ENCODE peak calls at places on chromosomes 4 and X, in six cellular contexts. T is midbrain; E is NCI-H524; G is stimulated activated CD8-positive, alpha-beta memory T cell treated with anti-CD3 and anti-CD28 coated beads, Interleukin-4, amount 100 ng/mL, for 1 hour; I is HTR-8/SVneo; Z is stromal cell of bone marrow. H is an unnamed sample.
A peak's percentile ranks its signal among the peaks of the same experiment; 100 is the strongest.

GRCh38 chr4:1668488-1668840 is 15.6 kb downstream of the FAM53A start:
- DNase-seq in T (no peak), E (no peak), G (no peak), I (no peak), Z (no peak), H (no peak)

GRCh38 chr4:89137231-89137630 is 25.9 kb downstream of the TIGD2 start:
- DNase-seq in T (no peak), E (no peak), G (no peak), I (no peak), Z (no peak), H (no peak)

GRCh38 chrX:142036111-142036510 is 132.4 kb downstream of the MAGEC1 start:
- DNase-seq in T (no peak), E (no peak), G (no peak), I (peak; percentile 7), Z (peak; percentile 17), H (no peak)

GRCh38 chr4:85147481-85148076 is 181.1 kb upstream of the WDFY3 start:
- DNase-seq in T (peak; percentile 80), E (peak; percentile 53), G (no peak), I (peak; percentile 26), Z (peak; percentile 45), H (no peak)

GRCh38 chr4:55078987-55079386 is 46.4 kb downstream of the KDR start:
- DNase-seq in T (no peak), E (no peak), G (no peak), I (no peak), Z (peak; percentile 64), H (no peak)

GRCh38 chr4:27635936-27636913 is 775.6 kb downstream of the STIM2 start:
- DNase-seq in T (no peak), E (no peak), G (no peak), I (no peak), Z (no peak), H (no peak)

GRCh38 chr4:18630218-18631110 is 608.9 kb upstream of the LCORL start:
- DNase-seq in T (no peak), E (no peak), G (no peak), I (no peak), Z (no peak), H (no peak)

GRCh38 chr4:157832596-157832995 is 340.2 kb downstream of the GASK1B start:
- DNase-seq in T (no peak), E (no peak), G (no peak), I (no peak), Z (no peak), H (no peak)

GRCh38 chr4:123618606-123619005 is 222.0 kb downstream of the SPRY1 start:
- DNase-seq in T (no peak), E (no peak), G (no peak), I (no peak), Z (no peak), H (no peak)

GRCh38 chrX:106774981-106775380 is 27.5 kb upstream of the TBC1D8B start:
- DNase-seq in T (no peak), E (no peak), G (no peak), I (no peak), Z (no peak), H (no peak)

GRCh38 chr4:95889662-95890061 is 49.8 kb downstream of the PDHA2 start:
- DNase-seq in T (no peak), E (no peak), G (no peak), I (no peak), Z (no peak), H (no peak)

GRCh38 chr4:127686656-127687055 is 43.5 kb upstream of the SLC25A31 start:
- DNase-seq in T (no peak), E (no peak), G (no peak), I (peak; percentile 22), Z (no peak), H (no peak)

GRCh38 chr4:39526810-39527295 is 386 bp downstream of the UGDH start:
- DNase-seq in T (peak; percentile 47), E (peak; percentile 63), G (no peak), I (peak; percentile 38), Z (no peak), H (no peak)

GRCh38 chrX:47608130-47608810 is 11.4 kb downstream of the SYN1 start:
- DNase-seq in T (no peak), E (no peak), G (no peak), I (no peak), Z (no peak), H (no peak)

GRCh38 chrX:20265221-20265725 is 1.4 kb downstream of the RPS6KA3 start:
- DNase-seq in T (no peak), E (peak; percentile 62), G (no peak), I (no peak), Z (peak; percentile 71), H (no peak)

GRCh38 chr4:159400782-159401712 is 298.2 kb downstream of the RAPGEF2 start:
- DNase-seq in T (no peak), E (no peak), G (no peak), I (no peak), Z (no peak), H (no peak)

GRCh38 chrX:18983711-18984380 is at the start of gene PHKA2:
- DNase-seq in T (peak; percentile 65), E (peak; percentile 48), G (peak; percentile 9), I (no peak), Z (no peak), H (no peak)

GRCh38 chr4:113636877-113637276 is 124.7 kb downstream of the CAMK2D start:
- DNase-seq in T (no peak), E (no peak), G (no peak), I (peak; percentile 43), Z (no peak), H (no peak)

GRCh38 chrX:85444613-85445012 is 65.1 kb upstream of the POF1B start:
- DNase-seq in T (no peak), E (no peak), G (no peak), I (no peak), Z (no peak), H (no peak)